ENCODE peak calls at places on chromosome 4, in six cellular contexts. G is CD8-positive, alpha-beta T cell; S is Calu3; Y is upper lobe of right lung; L is ovary; R is NB4. N is an unnamed sample.

GRCh38 chr4:186749611-186750281 is 26.1 kb upstream of the FAT1 start:
- DNase-seq in G (no peak), S (no peak), Y (no peak), L (no peak), R (no peak), N (no peak)

GRCh38 chr4:23161787-23162186 is 469.1 kb downstream of the GBA3 start:
- DNase-seq in G (no peak), S (no peak), Y (no peak), L (no peak), R (no peak), N (no peak)

GRCh38 chr4:37982736-37983135 is 22.5 kb downstream of the PTTG2 start:
- DNase-seq in G (no peak), S (peak; percentile 34), Y (no peak), L (no peak), R (no peak), N (no peak)

GRCh38 chr4:106409901-106410889 is 41.6 kb upstream of the GIMD1 start:
- DNase-seq in G (no peak), S (no peak), Y (no peak), L (no peak), R (no peak), N (no peak)

GRCh38 chr4:120724656-120725055 is 197.9 kb downstream of the PRDM5 start:
- DNase-seq in G (no peak), S (no peak), Y (no peak), L (no peak), R (no peak), N (no peak)

GRCh38 chr4:8409271-8410065 is 31.1 kb downstream of the ACOX3 start:
- DNase-seq in G (peak; percentile 43), S (no peak), Y (no peak), L (no peak), R (peak; percentile 67), N (no peak)

GRCh38 chr4:73341454-73341853 is 62.6 kb upstream of the ALB start:
- DNase-seq in G (no peak), S (peak; percentile 35), Y (no peak), L (peak; percentile 34), R (peak; percentile 58), N (peak; percentile 16)

GRCh38 chr4:83013420-83013867 is 2.8 kb upstream of the LIN54 start:
- DNase-seq in G (no peak), S (no peak), Y (no peak), L (no peak), R (peak; percentile 29), N (no peak)

GRCh38 chr4:61995717-61996337 is 795.7 kb downstream of the ADGRL3 start:
- DNase-seq in G (no peak), S (no peak), Y (no peak), L (no peak), R (no peak), N (no peak)

GRCh38 chr4:61984260-61984909 is 784.3 kb downstream of the ADGRL3 start:
- DNase-seq in G (no peak), S (no peak), Y (no peak), L (no peak), R (peak; percentile 5), N (no peak)

GRCh38 chr4:17189322-17189721 is 290.9 kb upstream of the LDB2 start:
- DNase-seq in G (no peak), S (no peak), Y (no peak), L (no peak), R (no peak), N (no peak)

GRCh38 chr4:17316566-17316965 is 195.3 kb downstream of the QDPR start:
- DNase-seq in G (no peak), S (no peak), Y (no peak), L (no peak), R (no peak), N (no peak)

GRCh38 chr4:186643501-186644315 is 79.9 kb downstream of the FAT1 start:
- DNase-seq in G (no peak), S (peak; percentile 18), Y (no peak), L (no peak), R (peak; percentile 73), N (no peak)

GRCh38 chr4:10097906-10098769 is 18.5 kb downstream of the WDR1 start:
- DNase-seq in G (no peak), S (no peak), Y (no peak), L (no peak), R (no peak), N (no peak)

GRCh38 chr4:36236159-36236558 is 8.2 kb downstream of the ARAP2 start:
- DNase-seq in G (no peak), S (no peak), Y (no peak), L (no peak), R (no peak), N (no peak)

GRCh38 chr4:38322709-38323108 is 341.3 kb upstream of the KLF3 start:
- DNase-seq in G (no peak), S (no peak), Y (no peak), L (peak; percentile 52), R (peak; percentile 17), N (no peak)

GRCh38 chr4:158667651-158668198 is 4.0 kb downstream of the C4orf46 start:
- DNase-seq in G (no peak), S (peak; percentile 41), Y (no peak), L (no peak), R (peak; percentile 74), N (no peak)

DNA sequence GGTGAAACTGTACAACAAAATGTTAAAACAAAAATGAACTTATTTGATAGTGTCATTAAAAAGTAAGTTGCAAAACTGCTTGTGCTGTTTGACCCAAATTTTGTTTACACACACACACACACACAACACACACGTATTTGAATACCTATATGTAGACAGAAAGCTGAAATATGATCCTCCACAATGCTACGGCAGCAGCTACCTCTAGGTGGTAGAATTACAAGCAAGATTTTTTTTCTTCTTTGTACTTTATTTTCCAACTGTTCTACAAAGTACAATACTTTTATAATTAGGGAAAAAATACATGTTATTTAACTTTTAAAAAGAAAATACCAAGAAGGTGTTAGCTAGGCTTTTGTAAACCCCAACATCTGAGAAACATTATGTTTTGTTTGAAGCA is 1.2 kb downstream of the CYTL1 start:
- DNase-seq in G (no peak), S (no peak), Y (no peak), L (no peak), R (peak; percentile 64), N (no peak)
- TF ChIP-seq CTCF in G (no peak), S (no peak), Y (no peak), L (no peak), R (peak; percentile 18), N (peak; percentile 37)

DNA sequence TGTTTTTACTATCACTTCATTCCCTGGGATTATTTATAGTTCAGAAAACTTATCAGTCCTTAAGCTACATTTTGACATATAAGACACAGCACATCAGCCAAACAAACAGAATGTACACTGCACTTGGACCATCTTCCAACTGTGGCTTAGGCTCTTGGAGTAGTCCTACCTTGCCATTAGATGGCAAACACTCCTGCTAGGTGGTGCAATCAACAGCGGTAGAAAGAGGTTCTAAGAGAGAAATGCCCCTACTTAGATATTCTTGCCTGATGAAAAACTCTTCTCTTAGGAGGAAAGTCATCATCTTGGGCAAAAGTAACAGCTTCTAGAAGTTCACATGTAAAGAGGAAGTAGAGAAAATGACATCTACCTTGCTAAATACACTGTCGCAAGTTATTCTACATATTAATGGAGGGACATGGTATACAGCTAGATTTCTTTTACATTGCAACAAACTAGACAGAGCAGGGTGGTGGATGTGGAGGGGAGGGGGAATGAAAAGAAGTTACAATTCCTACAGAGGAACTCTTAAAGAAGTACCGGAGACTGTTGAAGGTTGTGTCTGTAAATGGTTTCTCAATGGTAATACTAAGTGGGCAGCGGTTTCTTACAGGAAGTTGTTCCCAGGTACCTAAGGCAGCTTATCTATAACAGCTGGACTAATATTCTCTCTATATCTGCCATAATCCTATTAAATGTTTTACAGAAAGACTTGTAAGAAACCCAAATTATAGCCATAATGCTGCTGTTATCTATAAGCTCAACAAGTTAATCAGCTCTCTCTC is 8.1 kb upstream of the STPG2 start:
- DNase-seq in G (no peak), S (no peak), Y (no peak), L (no peak), R (peak; percentile 23), N (no peak)
- TF ChIP-seq CTCF in G (no peak), S (no peak), Y (no peak), L (no peak), R (no peak), N (no peak)

GRCh38 chr4:6532102-6532501 is 42.9 kb upstream of the MAN2B2 start:
- DNase-seq in G (no peak), S (no peak), Y (no peak), L (no peak), R (no peak), N (no peak)
- TF ChIP-seq CTCF in G (no peak), S (no peak), Y (no peak), L (no peak), R (no peak), N (no peak)

DNA sequence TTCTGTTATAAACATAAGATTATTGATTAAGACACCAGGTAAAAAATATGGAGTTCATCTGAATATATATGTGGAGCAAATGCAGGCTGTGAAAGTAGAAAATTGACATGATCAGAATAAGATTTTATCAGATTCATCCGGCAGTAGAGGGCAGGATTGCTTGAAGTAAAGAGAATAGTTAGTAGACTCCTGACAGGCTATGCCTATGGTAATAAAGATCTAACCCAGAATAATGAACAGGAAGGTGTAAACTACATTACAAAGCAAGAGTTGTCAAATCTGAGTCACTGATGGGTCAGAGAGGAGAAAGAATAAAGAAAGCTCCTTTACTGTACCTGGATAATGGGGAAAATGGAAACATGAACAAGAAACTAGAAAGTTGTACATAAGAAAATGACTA is 20.8 kb upstream of the TMEM184C start:
- DNase-seq in G (no peak), S (no peak), Y (no peak), L (no peak), R (no peak), N (no peak)
- TF ChIP-seq CTCF in G (no peak), S (no peak), Y (no peak), L (no peak), R (no peak), N (no peak)

DNA sequence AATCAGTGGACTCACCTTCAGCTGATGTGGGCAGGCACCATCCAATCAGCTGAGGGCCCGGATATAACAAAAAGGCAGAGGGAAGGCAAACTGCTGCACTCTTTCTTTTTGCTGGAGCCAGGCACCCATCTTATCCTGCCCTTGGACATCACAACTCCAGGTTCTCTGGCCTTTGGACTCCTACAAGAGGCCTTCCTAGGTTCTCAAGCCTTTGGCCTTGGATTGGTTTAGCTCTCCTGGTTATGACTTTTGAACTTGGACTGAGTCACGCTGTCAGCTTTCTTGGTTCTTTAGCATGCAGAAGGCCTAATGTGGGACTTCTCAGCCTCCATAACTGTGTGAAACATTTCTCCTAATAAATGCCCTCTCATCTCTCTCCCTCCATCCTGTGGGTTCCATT is 23.0 kb upstream of the N4BP2 start:
- DNase-seq in G (no peak), S (no peak), Y (no peak), L (no peak), R (no peak), N (no peak)
- TF ChIP-seq CTCF in G (no peak), S (no peak), Y (no peak), L (no peak), R (no peak), N (no peak)

DNA sequence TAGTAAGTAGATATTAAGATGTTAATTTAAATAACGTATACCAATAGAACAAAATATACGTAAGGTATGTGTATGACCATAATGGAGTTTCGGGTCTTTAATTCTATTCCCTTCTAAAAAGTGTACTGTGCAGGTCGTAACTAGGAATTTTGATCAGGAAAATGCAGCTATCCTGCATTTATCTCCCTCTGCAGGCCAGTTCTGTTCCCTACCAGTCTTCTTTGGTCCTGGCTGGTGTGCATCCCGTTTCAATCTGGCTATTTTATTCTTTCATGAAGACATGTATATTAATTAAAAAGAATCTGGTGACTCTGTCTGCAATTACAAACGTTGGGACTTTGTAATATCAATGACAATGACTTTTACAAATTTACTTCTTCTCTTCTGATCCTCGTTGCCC is 534.1 kb upstream of the AADAT start:
- DNase-seq in G (no peak), S (no peak), Y (no peak), L (no peak), R (no peak), N (no peak)
- TF ChIP-seq CTCF in G (no peak), S (no peak), Y (no peak), L (no peak), R (no peak), N (peak; percentile 14)

N was measured in progenitor cell of endocrine pancreas.